ENCODE peak calls at places on chromosomes 13 and 19, in four cellular contexts. D is bronchial epithelial cell, F is upper lobe of left lung, T is WERI-Rb-1. C is an unnamed sample. For H3K27me3, the result is how much of the 10 kb centered on the place peaks cover.

GRCh38 chr13:33275916-33276315 is 9.6 kb downstream of the STARD13 start:
- DNase-seq in F (no peak), D (no peak), T (no peak), C (no peak)

GRCh38 chr19:11141937-11142527 is 13.6 kb downstream of the SPC24 start:
- DNase-seq in D (no peak), T (no peak), F (no peak), C (no peak)

GRCh38 chr19:45149129-45149528 is 11.7 kb downstream of the NKPD1 start:
- DNase-seq in F (no peak), T (no peak), D (no peak), C (no peak)

GRCh38 chr13:49403966-49404365 is 39.9 kb downstream of the CAB39L start:
- DNase-seq in T (no peak), D (no peak), F (no peak), C (no peak)

GRCh38 chr13:86986448-86986847 is 684.7 kb upstream of the SLITRK5 start:
- DNase-seq in T (peak), F (no peak), D (no peak), C (no peak)

GRCh38 chr19:30084390-30084819 is 142.4 kb downstream of the URI1 start:
- DNase-seq in D (no peak), T (no peak), F (no peak), C (no peak)

GRCh38 chr19:5466814-5467291 is 11.6 kb downstream of the ZNRF4 start:
- DNase-seq in T (no peak), F (no peak), D (peak), C (no peak)

GRCh38 chr13:72850959-72851677 is 69.2 kb downstream of the PIBF1 start:
- DNase-seq in T (no peak), D (no peak), F (no peak), C (no peak)

GRCh38 chr19:10929402-10929794 is 787 bp downstream of the TIMM29 start:
- DNase-seq in T (no peak), D (no peak), F (no peak), C (no peak)

GRCh38 chr13:94033830-94034642 is 445.4 kb downstream of the DCT start:
- DNase-seq in T (no peak), D (no peak), F (no peak), C (no peak)

GRCh38 chr19:12727745-12728433 is 4.2 kb upstream of the TNPO2 start:
- DNase-seq in D (no peak), F (no peak), T (no peak), C (no peak)

GRCh38 chr13:48291730-48292129 is 11.8 kb upstream of the RB1 start:
- DNase-seq in T (no peak), F (no peak), D (no peak), C (no peak)

DNA sequence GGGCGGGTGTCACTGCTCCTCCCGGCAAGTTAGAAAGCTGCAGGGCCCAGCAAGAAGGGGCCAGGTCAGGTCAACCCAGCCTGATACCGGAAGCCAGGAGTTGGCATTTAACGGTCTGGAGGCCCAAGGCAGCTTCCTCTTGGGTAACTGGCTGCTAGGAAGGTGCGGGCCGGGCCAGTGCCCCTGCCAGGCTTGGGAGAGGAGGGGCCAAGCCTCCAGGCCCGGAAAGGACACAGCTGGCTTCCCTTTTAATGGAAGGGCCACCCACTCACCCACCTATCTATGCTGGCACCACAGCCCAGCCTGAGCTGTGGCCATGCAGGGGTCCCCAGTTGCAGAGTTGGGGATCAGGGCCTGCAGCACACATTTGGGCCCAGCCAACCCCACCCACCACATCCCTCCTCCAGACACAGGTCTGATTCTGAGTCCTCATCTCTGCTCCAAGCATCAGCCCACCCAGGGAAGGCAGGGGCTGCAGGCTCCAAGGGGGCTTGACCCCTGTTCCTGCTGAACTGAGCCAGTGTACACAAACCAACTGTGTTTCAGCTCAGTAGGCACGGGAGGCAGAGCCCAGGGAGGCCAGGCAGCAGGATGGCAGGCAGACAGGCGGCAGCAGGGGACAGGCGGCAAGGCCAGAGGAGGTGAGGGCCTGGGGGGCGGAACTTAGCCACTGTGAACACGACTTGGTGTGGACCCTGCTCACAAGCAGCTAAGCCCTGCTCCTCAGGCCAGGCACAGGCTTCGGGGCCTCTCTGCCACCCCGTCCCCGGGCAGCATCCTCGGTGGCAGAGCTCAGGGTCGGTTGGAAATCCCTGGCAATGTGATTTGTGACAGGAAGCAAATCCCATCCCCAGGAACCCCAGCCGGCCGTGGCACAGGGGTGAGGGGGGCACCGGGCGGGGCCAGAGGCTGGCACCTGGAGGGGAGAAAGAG is 40.8 kb downstream of the ZSWIM4 start:
- DNase-seq in F (peak), D (no peak), T (no peak), C (no peak)
- H3K4me3 ChIP-seq in F (no peak), D (no peak), T (no peak), C (peak)

GRCh38 chr19:2680808-2681207 is 21.7 kb downstream of the GNG7 start:
- DNase-seq in D (no peak), F (no peak), T (no peak), C (peak)
- H3K27me3 ChIP-seq in D (under half), F (under half), T (under half), C (under half)

GRCh38 chr19:15453091-15453498 is 3.3 kb upstream of the WIZ start:
- DNase-seq in F (no peak), D (no peak), T (no peak), C (no peak)
- TF ChIP-seq CTCF in F (no peak), D (peak), T (no peak), C (no peak)

GRCh38 chr19:53112286-53112685 is 9.1 kb upstream of the ZNF160 start:
- DNase-seq in D (no peak), F (no peak), T (no peak), C (no peak)
- H3K4me3 ChIP-seq in D (no peak), F (no peak), T (no peak), C (no peak)

DNA sequence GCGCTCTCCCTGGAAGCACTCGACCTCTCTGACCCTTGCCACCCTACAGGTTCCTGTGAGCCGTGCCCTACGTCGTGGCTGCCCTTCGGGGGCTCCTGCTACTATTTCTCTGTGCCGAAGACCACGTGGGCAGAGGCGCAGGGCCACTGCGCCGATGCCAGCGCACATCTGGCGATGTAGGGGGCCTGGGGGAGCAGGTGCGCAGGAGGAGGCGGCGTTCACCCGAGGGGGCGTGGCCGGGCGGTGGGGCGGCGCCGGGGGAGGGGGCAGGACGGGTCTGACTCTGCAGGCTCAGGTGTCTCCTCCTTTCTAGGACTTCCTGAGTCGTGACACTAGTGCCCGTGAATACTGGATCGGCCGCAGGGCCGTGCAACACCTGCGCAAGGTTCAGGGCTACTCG is 26.4 kb downstream of the CLEC4M start:
- DNase-seq in D (no peak), F (no peak), T (no peak), C (peak)
- H3K27me3 ChIP-seq in D (under half), F (under half), T (under half), C (under half)

GRCh38 chr19:38073806-38074685 is 150.0 kb downstream of the DPF1 start:
- DNase-seq in D (no peak), T (peak), F (no peak), C (no peak)
- TF ChIP-seq CTCF in D (no peak), T (peak), F (no peak), C (no peak)

GRCh38 chr13:111961793-111962192 is 105.2 kb upstream of the SOX1 start:
- DNase-seq in T (no peak), F (no peak), D (no peak), C (no peak)
- H3K4me3 ChIP-seq in T (no peak), F (no peak), D (no peak), C (no peak)

GRCh38 chr19:8612807-8613171 is 2.3 kb upstream of the ADAMTS10 start:
- DNase-seq in T (no peak), D (no peak), F (no peak), C (no peak)

GRCh38 chr19:8615022-8615421 is 4.5 kb upstream of the ADAMTS10 start:
- DNase-seq in D (no peak), F (no peak), T (no peak), C (no peak)

GRCh38 chr19:8611890-8612806 is 1.6 kb upstream of the ADAMTS10 start:
- DNase-seq in D (no peak), T (no peak), F (no peak), C (no peak)

GRCh38 chr19:8615813-8616596 is 5.5 kb upstream of the ADAMTS10 start:
- DNase-seq in F (peak), D (no peak), T (peak), C (no peak)

DNA sequence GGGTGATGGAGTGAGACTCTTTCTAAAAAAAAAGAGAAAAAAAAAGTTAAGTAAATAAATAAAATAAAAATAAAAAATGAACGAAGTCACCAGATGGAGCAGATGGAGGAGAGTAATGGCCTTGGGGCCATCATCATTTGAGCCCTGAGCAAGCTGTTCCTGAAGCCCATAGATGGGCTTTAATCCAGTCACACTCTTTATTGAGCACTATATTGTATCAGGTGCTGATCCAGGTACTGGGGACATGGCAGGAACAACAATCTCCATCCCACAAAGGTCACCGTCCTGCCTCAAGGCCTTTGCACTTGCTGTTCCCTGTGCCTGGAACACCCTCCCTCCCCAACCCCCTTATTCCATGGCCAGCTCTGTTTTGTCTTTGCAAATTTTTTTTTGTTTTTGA is 3.9 kb upstream of the ADAMTS10 start:
- DNase-seq in T (no peak), F (no peak), D (no peak), C (no peak)
- H3K27me3 ChIP-seq in T (under half), F (under half), D (under half), C (under half)

C was measured in GM06990.